ENCODE peak calls at places on chromosomes 12 and 14, in four cellular contexts. Q, W, U and X are unnamed samples.

GRCh38 chr12:6925239-6925542 is 2.6 kb upstream of the ATN1 start:
- DNase-seq in Q (no peak), W (no peak), U (no peak), X (no peak)

GRCh38 chr12:6582196-6582595 is 14.1 kb upstream of the NOP2 start:
- DNase-seq in Q (no peak), W (no peak), U (no peak), X (no peak)

GRCh38 chr14:65784574-65784973 is 372.0 kb downstream of the FUT8 start:
- DNase-seq in Q (no peak), W (no peak), U (no peak), X (no peak)

GRCh38 chr12:30880061-30880460 is 46.5 kb upstream of the TSPAN11 start:
- DNase-seq in Q (no peak), W (no peak), U (no peak), X (no peak)

GRCh38 chr14:64671591-64671990 is 32.6 kb upstream of the PLEKHG3 start:
- DNase-seq in Q (peak), W (no peak), U (peak), X (no peak)

GRCh38 chr12:124311292-124312109 is 16.6 kb downstream of the RFLNA start:
- DNase-seq in Q (no peak), W (no peak), U (peak), X (no peak)

GRCh38 chr12:112781767-112782166 is 9.8 kb upstream of the RPH3A start:
- DNase-seq in Q (no peak), W (no peak), U (no peak), X (no peak)

GRCh38 chr12:537772-538171 is 78.0 kb downstream of the B4GALNT3 start:
- DNase-seq in Q (no peak), W (no peak), U (no peak), X (no peak)

GRCh38 chr12:88227263-88227662 is 85.2 kb downstream of the TMTC3 start:
- DNase-seq in Q (peak), W (no peak), U (no peak), X (no peak)

GRCh38 chr12:10740182-10740581 is 17.1 kb upstream of the YBX3 start:
- DNase-seq in Q (no peak), W (no peak), U (no peak), X (no peak)

GRCh38 chr12:113359133-113359938 is 949 bp downstream of the PLBD2 start:
- DNase-seq in Q (no peak), W (no peak), U (no peak), X (no peak)

GRCh38 chr12:71626768-71627167 is 36.9 kb downstream of the ZFC3H1 start:
- DNase-seq in Q (no peak), W (no peak), U (no peak), X (no peak)

GRCh38 chr12:91763654-91764439 is 381.8 kb downstream of the BTG1 start:
- DNase-seq in Q (no peak), W (no peak), U (no peak), X (no peak)

GRCh38 chr12:96400631-96401060 is 407 bp upstream of the CDK17 start:
- DNase-seq in Q (no peak), W (no peak), U (no peak), X (no peak)

DNA sequence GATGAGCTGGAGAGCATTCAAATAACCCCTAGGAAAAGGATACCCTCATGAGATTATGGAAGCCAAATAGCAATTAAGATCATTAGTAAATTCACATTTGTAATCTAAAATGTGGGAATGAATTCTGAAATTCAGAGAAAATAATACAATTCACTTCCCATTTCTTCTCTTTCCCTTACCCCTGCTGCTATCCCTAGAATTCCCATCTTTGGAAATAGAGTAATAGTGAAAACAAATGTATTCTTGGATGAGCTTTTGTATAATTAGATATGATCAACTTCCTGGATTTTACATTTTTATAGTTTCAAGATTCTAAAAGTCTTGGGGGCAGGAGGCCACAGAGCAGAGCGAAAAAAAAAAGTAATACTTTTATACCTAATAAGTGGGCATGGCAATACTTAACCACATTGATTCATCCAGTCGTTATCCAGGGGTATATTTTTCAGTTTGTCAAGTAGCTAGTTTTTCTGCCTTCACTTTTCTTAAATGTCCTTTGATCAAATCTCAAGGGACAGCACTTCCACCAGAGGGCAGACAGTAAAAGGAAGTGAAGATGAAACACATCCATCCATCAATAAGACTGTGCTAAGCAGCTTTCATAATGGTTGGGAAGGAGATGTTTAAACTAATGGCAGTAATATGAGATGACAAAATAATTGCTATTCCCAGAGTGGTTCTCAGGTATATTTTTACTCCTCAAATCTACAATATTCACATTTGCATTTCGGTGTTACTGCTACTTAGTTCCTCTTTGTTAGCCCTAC is 401.3 kb downstream of the DIO2 start:
- DNase-seq in Q (peak), W (no peak), U (no peak), X (no peak)
- TF ChIP-seq CTCF in Q (peak), W (peak), U (peak), X (peak)

DNA sequence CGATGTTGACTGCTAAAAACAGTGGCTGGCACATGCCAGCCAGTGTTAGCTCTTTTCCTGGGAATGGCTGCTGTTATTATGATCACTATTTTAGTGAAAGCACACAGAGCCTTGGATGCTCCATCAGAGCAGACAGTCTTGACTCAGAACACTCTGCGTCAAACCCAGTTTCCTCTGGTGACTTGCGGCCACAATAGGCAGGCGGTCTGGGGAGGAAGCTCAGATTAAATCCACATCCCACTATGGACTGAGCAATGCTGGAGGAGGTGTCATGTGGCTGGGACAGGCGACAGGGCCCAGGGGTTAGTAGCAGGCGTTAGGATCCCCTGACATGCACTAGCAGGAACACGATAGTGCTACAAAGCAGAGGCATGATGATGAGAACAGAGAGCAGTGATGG is 125.2 kb downstream of the SLC15A4 start:
- DNase-seq in Q (no peak), W (no peak), U (no peak), X (no peak)
- TF ChIP-seq CTCF in Q (no peak), W (no peak), U (no peak), X (no peak)

GRCh38 chr14:78170203-78170602 is at the start of gene NRXN3:
- DNase-seq in Q (no peak), W (peak), U (no peak), X (no peak)

GRCh38 chr14:78162202-78162601 is 8.0 kb upstream of the NRXN3 start:
- DNase-seq in Q (no peak), W (no peak), U (no peak), X (no peak)

GRCh38 chr14:78164226-78164853 is 5.8 kb upstream of the NRXN3 start:
- DNase-seq in Q (peak), W (peak), U (peak), X (no peak)
- TF ChIP-seq CTCF in Q (peak), W (peak), U (peak), X (peak)

GRCh38 chr12:54001283-54002187 is 1.6 kb downstream of the HOXC9 start:
- DNase-seq in Q (no peak), W (no peak), U (no peak), X (no peak)

GRCh38 chr12:53999596-54000104 is 311 bp upstream of the HOXC9 start:
- DNase-seq in Q (no peak), W (no peak), U (no peak), X (no peak)

GRCh38 chr12:54000774-54001114 is 783 bp downstream of the HOXC9 start:
- DNase-seq in Q (no peak), W (no peak), U (no peak), X (no peak)

GRCh38 chr12:53998900-53999236 is 1.1 kb upstream of the HOXC9 start:
- DNase-seq in Q (no peak), W (no peak), U (no peak), X (no peak)

GRCh38 chr12:54000105-54000773 is at the start of gene HOXC9:
- DNase-seq in Q (no peak), W (no peak), U (no peak), X (no peak)
- TF ChIP-seq CTCF in Q (no peak), W (no peak), U (no peak), X (no peak)

DNA sequence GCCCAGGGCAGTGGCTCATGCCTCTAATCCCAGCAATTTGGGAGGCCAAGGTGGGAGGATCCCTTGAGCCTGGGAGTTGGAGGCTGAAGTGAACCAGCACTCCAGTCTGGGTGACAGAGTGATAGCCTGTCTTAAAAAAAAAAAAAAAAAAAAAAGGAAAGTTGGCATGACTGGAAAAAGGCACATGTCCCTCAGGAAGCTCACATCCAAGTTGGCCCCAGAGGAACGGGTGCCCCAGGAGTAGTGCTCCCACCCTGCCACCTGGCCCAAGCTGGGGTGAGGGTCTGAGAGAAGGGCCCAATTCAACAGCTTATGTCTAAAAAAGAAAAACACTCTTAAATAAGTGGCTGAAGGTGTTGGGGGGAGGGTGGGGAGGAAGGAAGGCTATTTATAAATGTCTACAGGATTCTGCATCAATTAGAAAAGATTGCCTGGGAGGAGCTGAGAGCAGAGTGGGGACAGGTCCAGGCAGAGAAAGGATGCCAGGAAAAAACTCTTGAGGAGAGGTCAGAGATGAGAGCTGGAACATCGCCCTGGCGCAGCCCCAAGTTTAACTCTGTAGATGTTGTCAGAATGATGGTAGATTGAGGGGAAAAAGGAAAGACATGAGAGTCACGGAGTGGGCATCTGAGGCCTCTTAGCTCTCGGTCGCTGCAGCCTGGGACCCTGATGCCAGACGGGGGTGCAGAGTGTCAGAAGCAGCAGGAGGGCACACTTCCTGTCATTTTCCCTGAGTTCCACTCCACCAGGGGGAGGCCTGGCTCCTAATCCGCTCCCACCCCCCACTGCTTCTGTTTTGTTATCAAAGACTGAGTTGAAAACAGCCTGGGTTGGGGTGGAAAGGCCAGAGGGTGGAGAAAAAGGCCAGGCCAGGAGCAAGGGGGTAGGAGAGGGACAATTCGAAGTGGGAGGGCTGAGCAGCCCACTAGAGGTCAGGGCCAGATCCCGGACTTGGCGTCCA is 7.3 kb downstream of the SPRYD3 start:
- DNase-seq in Q (no peak), W (no peak), U (no peak), X (peak)
- TF ChIP-seq CTCF in Q (no peak), W (no peak), U (no peak), X (peak)

GRCh38 chr12:89504560-89505346 is 19.8 kb downstream of the GALNT4 start:
- DNase-seq in Q (no peak), W (no peak), U (no peak), X (no peak)
- TF ChIP-seq CTCF in Q (peak), W (no peak), U (no peak), X (peak)

GRCh38 chr14:68977741-68978549 is 1.2 kb downstream of the ACTN1 start:
- DNase-seq in Q (no peak), W (peak), U (peak), X (peak)
- TF ChIP-seq CTCF in Q (no peak), W (no peak), U (no peak), X (peak)